ENCODE peak calls at places on chromosomes 5 and 9, in ten cellular contexts. Q is neuronal stem cell; A is GM23248; Y is cardiac muscle cell; S is brain microvascular endothelial cell; F is CD4-positive, CD25-positive, alpha-beta regulatory T cell; I is SJSA1; D is fibroblast of lung; X is body of pancreas; E is upper lobe of right lung. W is an unnamed sample.

GRCh38 chr5:172789687-172790495 is 18.9 kb upstream of the DUSP1 start:
- DNase-seq in A (peak; percentile 46), F (no peak), Y (peak; percentile 62), I (no peak), S (no peak), Q (no peak), E (peak; percentile 84), D (peak; percentile 72), X (no peak), W (no peak)

GRCh38 chr5:173238312-173239232 is 3.6 kb upstream of the NKX2-5 start:
- DNase-seq in F (no peak), E (no peak), D (no peak), I (no peak), X (no peak), Y (peak; percentile 21), Q (no peak), S (no peak), A (no peak), W (no peak)

GRCh38 chr5:114789773-114790402 is 379.8 kb downstream of the TRIM36 start:
- DNase-seq in A (peak; percentile 20), Q (peak; percentile 31), D (peak; percentile 16), S (no peak), E (no peak), I (peak; percentile 11), F (no peak), X (no peak), Y (peak; percentile 19), W (no peak)

GRCh38 chr9:132733133-132733815 is 63.0 kb downstream of the GTF3C4 start:
- DNase-seq in Y (no peak), S (no peak), I (no peak), D (peak; percentile 39), E (no peak), F (no peak), X (no peak), Q (no peak), A (peak; percentile 36), W (no peak)

GRCh38 chr5:120759586-120759985 is 295.5 kb downstream of the PRR16 start:
- DNase-seq in X (no peak), D (no peak), S (no peak), I (no peak), Q (no peak), E (no peak), F (no peak), A (no peak), Y (no peak), W (no peak)

GRCh38 chr5:54905942-54906537 is 79.4 kb downstream of the ESM1 start:
- DNase-seq in S (peak; percentile 79), F (peak; percentile 42), X (peak; percentile 80), D (peak; percentile 83), Q (peak; percentile 57), Y (peak; percentile 86), I (peak; percentile 61), E (no peak), A (peak; percentile 83), W (peak; percentile 49)

GRCh38 chr9:76394896-76395244 is 644 bp upstream of the RFK start:
- DNase-seq in E (no peak), X (peak; percentile 57), Y (peak; percentile 49), S (peak; percentile 42), A (no peak), F (no peak), Q (no peak), D (no peak), I (no peak), W (peak; percentile 75)

GRCh38 chr5:127886141-127886540 is 182.9 kb downstream of the CCDC192 start:
- DNase-seq in F (no peak), Y (no peak), A (no peak), Q (no peak), X (no peak), I (no peak), S (no peak), E (no peak), D (no peak), W (no peak)

GRCh38 chr5:38672059-38672791 is 115.8 kb upstream of the LIFR start:
- DNase-seq in E (no peak), S (peak; percentile 86), I (peak; percentile 97), Q (no peak), D (peak; percentile 64), X (no peak), A (peak; percentile 21), Y (peak; percentile 94), F (no peak), W (no peak)

GRCh38 chr9:137554349-137554748 is 2.7 kb downstream of the MRPL41 start:
- DNase-seq in Y (no peak), D (no peak), Q (no peak), I (no peak), E (no peak), F (no peak), A (no peak), X (no peak), S (no peak), W (no peak)

GRCh38 chr9:120770923-120771322 is 22.3 kb downstream of the FBXW2 start:
- DNase-seq in Q (no peak), D (no peak), A (no peak), E (no peak), I (no peak), F (no peak), Y (no peak), X (no peak), S (no peak), W (no peak)

GRCh38 chr5:77776606-77777206 is 567 bp upstream of the TBCA start:
- DNase-seq in Y (no peak), E (no peak), I (no peak), Q (no peak), A (peak; percentile 47), F (no peak), D (no peak), X (no peak), S (no peak), W (no peak)

GRCh38 chr9:106482733-106483132 is 380.2 kb upstream of the ZNF462 start:
- DNase-seq in Y (peak; percentile 21), D (no peak), X (no peak), I (no peak), Q (no peak), S (no peak), A (no peak), F (no peak), E (no peak), W (no peak)

GRCh38 chr5:74973694-74974093 is 78.7 kb downstream of the GCNT4 start:
- DNase-seq in D (no peak), E (no peak), Q (no peak), A (no peak), F (no peak), S (no peak), X (no peak), I (no peak), Y (no peak), W (no peak)

GRCh38 chr5:56734066-56734766 is 81.1 kb upstream of the MAP3K1 start:
- DNase-seq in A (no peak), F (no peak), D (no peak), S (no peak), X (peak; percentile 20), Y (no peak), I (no peak), E (no peak), Q (no peak), W (no peak)

GRCh38 chr5:113748403-113748802 is 234.9 kb downstream of the YTHDC2 start:
- DNase-seq in S (no peak), Y (no peak), A (no peak), X (no peak), F (no peak), E (no peak), I (no peak), D (no peak), Q (no peak), W (no peak)

GRCh38 chr5:4480528-4481404 is 659.4 kb upstream of the ADAMTS16 start:
- DNase-seq in A (no peak), F (no peak), X (no peak), Q (no peak), I (no peak), D (no peak), E (no peak), Y (no peak), S (no peak), W (no peak)

GRCh38 chr9:136799854-136800657 is 3.9 kb downstream of the CCDC183 start:
- DNase-seq in Y (peak; percentile 71), Q (peak; percentile 93), D (peak; percentile 44), X (peak; percentile 98), S (no peak), I (peak; percentile 11), A (peak; percentile 67), F (peak; percentile 78), E (peak; percentile 96), W (peak; percentile 94)

GRCh38 chr5:133273661-133274596 is 222.1 kb downstream of the HSPA4 start:
- DNase-seq in X (no peak), D (no peak), Y (peak; percentile 66), F (no peak), E (no peak), A (peak; percentile 70), I (no peak), S (peak; percentile 53), Q (no peak), W (no peak)

GRCh38 chr5:88890070-88890781 is 7.2 kb upstream of the MEF2C start:
- DNase-seq in Q (no peak), D (no peak), A (no peak), F (no peak), I (no peak), Y (no peak), E (no peak), S (no peak), X (no peak), W (no peak)
- H3K27me3 ChIP-seq in Q (peaks cover 14% of the 10 kb centered on the region), D (no peaks in the 10 kb centered on the region), A (no peaks in the 10 kb centered on the region), F (peaks cover 15% of the 10 kb centered on the region), I (no peaks in the 10 kb centered on the region), Y (no peaks in the 10 kb centered on the region), E (no peaks in the 10 kb centered on the region), S (no peaks in the 10 kb centered on the region), X (no peaks in the 10 kb centered on the region), W (no peaks in the 10 kb centered on the region)

GRCh38 chr9:114745879-114746550 is 59.8 kb downstream of the TNFSF15 start:
- DNase-seq in F (no peak), X (no peak), I (no peak), Q (no peak), E (no peak), Y (no peak), D (no peak), S (no peak), A (no peak), W (no peak)
- H3K27ac ChIP-seq in F (no peak overlapping the region), X (no peak overlapping the region), I (no peak overlapping the region), Q (no peak overlapping the region), E (no peak overlapping the region), Y (no peak overlapping the region), D (no peak overlapping the region), S (no peak overlapping the region), A (no peak overlapping the region), W (peak overlapping the region; percentile 26)

GRCh38 chr5:34914671-34915138 is 599 bp downstream of the RAD1 start:
- DNase-seq in D (no peak), F (peak; percentile 8), Y (peak; percentile 38), A (peak; percentile 54), E (peak; percentile 67), S (peak; percentile 13), Q (no peak), I (no peak), X (peak; percentile 31), W (no peak)
- H3K36me3 ChIP-seq in D (peaks cover 8% of the 10 kb centered on the region), F (peaks cover 27% of the 10 kb centered on the region), Y (peaks cover 22% of the 10 kb centered on the region), A (peaks cover 25% of the 10 kb centered on the region), E (peaks cover 57% of the 10 kb centered on the region), S (peaks cover 9% of the 10 kb centered on the region), Q (peaks cover 60% of the 10 kb centered on the region), I (peaks cover 72% of the 10 kb centered on the region), X (no peaks in the 10 kb centered on the region), W (peaks cover 67% of the 10 kb centered on the region)

DNA sequence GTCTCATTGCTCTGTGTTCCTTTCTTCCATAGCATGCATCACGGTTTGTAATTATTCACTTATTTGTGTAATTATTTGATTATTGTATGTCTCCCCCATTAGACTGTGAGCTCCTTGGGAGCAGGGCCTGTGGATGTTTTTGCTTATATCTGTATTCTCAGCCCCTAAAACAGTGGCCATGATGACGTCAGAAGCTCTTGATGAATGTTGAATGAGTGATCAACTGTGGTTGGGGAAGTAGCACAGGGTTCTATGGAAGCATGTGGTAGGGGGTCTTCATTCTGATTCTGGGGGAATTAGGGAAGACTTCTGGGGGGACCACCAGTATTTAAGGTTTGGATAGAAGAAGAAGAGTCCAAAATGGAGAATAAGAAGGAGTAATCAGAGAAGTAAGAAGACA is 6.0 kb downstream of the DNAI1 start:
- DNase-seq in A (no peak), Y (no peak), I (no peak), S (no peak), E (no peak), F (no peak), Q (no peak), D (no peak), X (no peak), W (no peak)
- H3K27me3 ChIP-seq in A (no peaks in the 10 kb centered on the region), Y (no peaks in the 10 kb centered on the region), I (no peaks in the 10 kb centered on the region), S (peaks cover 8% of the 10 kb centered on the region), E (no peaks in the 10 kb centered on the region), F (peaks cover 17% of the 10 kb centered on the region), Q (no peaks in the 10 kb centered on the region), D (peaks cover 12% of the 10 kb centered on the region), X (no peaks in the 10 kb centered on the region), W (no peaks in the 10 kb centered on the region)